ENCODE peak calls at places on chromosomes 3 and 15, in seven cellular contexts. C is AG04450; K is HAP-1; S is left cardiac atrium; Y is central memory CD4-positive, alpha-beta T cell; I is progenitor cell of endocrine pancreas; O is activated CD8-positive, alpha-beta memory T cell treated with anti-CD3 and anti-CD28 coated beads, Interleukin-2, amount 50 U/mL, for 48 hours. B is an unnamed sample.

GRCh38 chr3:4399476-4399875 is 67.6 kb downstream of the SUMF1 start:
- DNase-seq in C (no peak), K (no peak), S (no peak), Y (no peak), I (no peak), O (no peak), B (no peak)

GRCh38 chr3:38725726-38726410 is 76.4 kb upstream of the SCN5A start:
- DNase-seq in C (peak; percentile 10), K (no peak), S (peak; percentile 66), Y (no peak), I (no peak), O (no peak), B (peak; percentile 10)

GRCh38 chr3:190299969-190300368 is 22.3 kb downstream of the CLDN1 start:
- DNase-seq in C (no peak), K (no peak), S (no peak), Y (no peak), I (no peak), O (no peak), B (no peak)

GRCh38 chr3:71060536-71060935 is 523.0 kb downstream of the FOXP1 start:
- DNase-seq in C (no peak), K (no peak), S (no peak), Y (peak; percentile 32), I (no peak), O (no peak), B (no peak)

GRCh38 chr3:6326760-6327159 is 534.2 kb upstream of the GRM7 start:
- DNase-seq in C (no peak), K (no peak), S (no peak), Y (no peak), I (no peak), O (no peak), B (no peak)

GRCh38 chr3:16464499-16465150 is 48.9 kb downstream of the RFTN1 start:
- DNase-seq in C (no peak), K (no peak), S (no peak), Y (no peak), I (no peak), O (no peak), B (no peak)

GRCh38 chr3:32216172-32216783 is 22.2 kb upstream of the CMTM8 start:
- DNase-seq in C (no peak), K (no peak), S (no peak), Y (no peak), I (peak; percentile 56), O (no peak), B (no peak)

GRCh38 chr15:65033659-65034269 is 4.3 kb upstream of the MTFMT start:
- DNase-seq in C (no peak), K (peak; percentile 73), S (no peak), Y (peak; percentile 34), I (no peak), O (no peak), B (peak; percentile 72)

GRCh38 chr15:70427120-70427519 is 329.4 kb upstream of the TLE3 start:
- DNase-seq in C (no peak), K (no peak), S (no peak), Y (no peak), I (no peak), O (no peak), B (no peak)

GRCh38 chr3:33438871-33439270 is 1.3 kb downstream of the UBP1 start:
- DNase-seq in C (no peak), K (no peak), S (no peak), Y (peak; percentile 8), I (no peak), O (no peak), B (peak; percentile 24)

GRCh38 chr3:13452490-13453335 is 27.4 kb upstream of the HDAC11 start:
- DNase-seq in C (peak; percentile 11), K (peak; percentile 61), S (no peak), Y (peak; percentile 56), I (no peak), O (no peak), B (no peak)

GRCh38 chr15:82933576-82933975 is 18.9 kb downstream of the HOMER2 start:
- DNase-seq in C (no peak), K (no peak), S (no peak), Y (no peak), I (no peak), O (no peak), B (no peak)

GRCh38 chr3:59438492-59438891 is 388.7 kb upstream of the CFAP20DC start:
- DNase-seq in C (no peak), K (no peak), S (no peak), Y (no peak), I (no peak), O (no peak), B (no peak)

GRCh38 chr3:149186219-149186618 is 35.4 kb downstream of the CP start:
- DNase-seq in C (no peak), K (no peak), S (no peak), Y (no peak), I (no peak), O (no peak), B (no peak)

GRCh38 chr3:119595639-119596329 is 1.9 kb upstream of the PLA1A start:
- DNase-seq in C (no peak), K (no peak), S (no peak), Y (no peak), I (no peak), O (no peak), B (no peak)

GRCh38 chr3:52520141-52520667 is 13.5 kb downstream of the NT5DC2 start:
- DNase-seq in C (no peak), K (no peak), S (no peak), Y (no peak), I (no peak), O (no peak), B (no peak)

GRCh38 chr3:147412491-147412916 is 3.3 kb downstream of the ZIC1 start:
- DNase-seq in C (no peak), K (no peak), S (no peak), Y (no peak), I (no peak), O (no peak), B (no peak)

GRCh38 chr3:183895296-183895695 is 10.6 kb upstream of the PARL start:
- DNase-seq in C (peak; percentile 20), K (peak; percentile 50), S (no peak), Y (peak; percentile 39), I (no peak), O (no peak), B (peak; percentile 52)

GRCh38 chr3:13145131-13145825 is 72.0 kb upstream of the IQSEC1 start:
- DNase-seq in C (no peak), K (peak; percentile 11), S (no peak), Y (no peak), I (no peak), O (no peak), B (no peak)

GRCh38 chr15:95567686-95568085 is 762.8 kb upstream of the NR2F2 start:
- DNase-seq in C (no peak), K (no peak), S (no peak), Y (no peak), I (no peak), O (no peak), B (no peak)

GRCh38 chr15:66154581-66154980 is 99.0 kb downstream of the MEGF11 start:
- DNase-seq in C (no peak), K (no peak), S (no peak), Y (no peak), I (no peak), O (no peak), B (no peak)

GRCh38 chr3:111999924-112000835 is 1.5 kb downstream of the TAGLN3 start:
- DNase-seq in C (no peak), K (no peak), S (no peak), Y (no peak), I (no peak), O (no peak), B (no peak)

GRCh38 chr3:110859340-110859739 is 212.3 kb upstream of the NECTIN3 start:
- DNase-seq in C (no peak), K (no peak), S (no peak), Y (no peak), I (no peak), O (no peak), B (no peak)

GRCh38 chr3:44013967-44014366 is 227.7 kb upstream of the TOPAZ1 start:
- DNase-seq in C (no peak), K (no peak), S (no peak), Y (no peak), I (no peak), O (no peak), B (no peak)

GRCh38 chr3:38646630-38647029 is 2.9 kb downstream of the SCN5A start:
- DNase-seq in C (no peak), K (peak; percentile 31), S (no peak), Y (no peak), I (no peak), O (peak; percentile 51), B (no peak)

GRCh38 chr3:102979202-102979601 is 544.4 kb downstream of the ZPLD1 start:
- DNase-seq in C (no peak), K (no peak), S (no peak), Y (no peak), I (no peak), O (no peak), B (no peak)

GRCh38 chr15:63234479-63234878 is 42.9 kb upstream of the APH1B start:
- DNase-seq in C (no peak), K (no peak), S (peak; percentile 48), Y (no peak), I (no peak), O (no peak), B (peak; percentile 38)

GRCh38 chr15:70505411-70505919 is 257.9 kb downstream of the UACA start:
- DNase-seq in C (peak; percentile 30), K (no peak), S (peak; percentile 36), Y (no peak), I (no peak), O (no peak), B (peak; percentile 80)

GRCh38 chr3:148319960-148320359 is 377.7 kb upstream of the AGTR1 start:
- DNase-seq in C (no peak), K (no peak), S (no peak), Y (no peak), I (no peak), O (no peak), B (peak; percentile 2)

GRCh38 chr15:67744331-67745058 is 80.8 kb upstream of the SKOR1 start:
- DNase-seq in C (no peak), K (no peak), S (no peak), Y (no peak), I (no peak), O (no peak), B (no peak)

GRCh38 chr15:85840079-85840801 is 45.5 kb upstream of the KLHL25 start:
- DNase-seq in C (no peak), K (peak; percentile 97), S (peak; percentile 86), Y (peak; percentile 67), I (peak; percentile 91), O (peak; percentile 95), B (peak; percentile 41)